ENCODE peak calls at places on chromosome 5, in ten cellular contexts. A is body of pancreas; H is activated CD4-positive, alpha-beta T cell treated with anti-CD3 and anti-CD28 coated beads for 48 hours; F is stimulated activated CD8-positive, alpha-beta memory T cell treated with anti-CD3 and anti-CD28 coated beads, Interleukin-4, amount 100 ng/mL, for 1 hour; Q is foreskin fibroblast; N is NCI-H1417; V is AG04450; J is H9; T is bronchial epithelial cell; E is RWPE1. G is an unnamed sample.
A peak's percentile ranks its signal among the peaks of the same experiment; 100 is the strongest.

GRCh38 chr5:56585973-56586740 is 229.2 kb upstream of the MAP3K1 start:
- DNase-seq in A (peak; percentile 20), H (no peak), F (no peak), Q (peak; percentile 40), N (no peak), V (no peak), J (no peak), T (no peak), E (no peak), G (no peak)

GRCh38 chr5:100777680-100778281 is 125.3 kb downstream of the ST8SIA4 start:
- DNase-seq in A (no peak), H (peak; percentile 27), F (no peak), Q (peak; percentile 85), N (no peak), V (peak; percentile 58), J (no peak), T (peak; percentile 80), E (peak; percentile 66), G (peak; percentile 31)

GRCh38 chr5:111070272-111071134 is 1.0 kb upstream of the TSLP start:
- DNase-seq in A (peak; percentile 15), H (peak; percentile 69), F (no peak), Q (peak; percentile 75), N (no peak), V (no peak), J (peak; percentile 70), T (no peak), E (no peak), G (no peak)

GRCh38 chr5:149228610-149229297 is 42.9 kb upstream of the AFAP1L1 start:
- DNase-seq in A (peak; percentile 48), H (no peak), F (no peak), Q (peak; percentile 94), N (peak; percentile 6), V (peak; percentile 82), J (peak; percentile 46), T (peak; percentile 81), E (peak; percentile 90), G (peak; percentile 48)

GRCh38 chr5:155729684-155730059 is 597.3 kb upstream of the SGCD start:
- DNase-seq in A (no peak), H (no peak), F (no peak), Q (no peak), N (peak; percentile 37), V (no peak), J (peak; percentile 39), T (no peak), E (no peak), G (no peak)

GRCh38 chr5:65459995-65460394 is 21.7 kb downstream of the ADAMTS6 start:
- DNase-seq in A (no peak), H (no peak), F (no peak), Q (no peak), N (no peak), V (no peak), J (no peak), T (no peak), E (no peak), G (no peak)

GRCh38 chr5:114360816-114361723 is 800 bp upstream of the KCNN2 start:
- DNase-seq in A (peak; percentile 57), H (peak; percentile 8), F (no peak), Q (peak; percentile 54), N (peak; percentile 58), V (no peak), J (peak; percentile 92), T (no peak), E (peak; percentile 11), G (no peak)

GRCh38 chr5:103411721-103412120 is 150.9 kb downstream of the NUDT12 start:
- DNase-seq in A (no peak), H (no peak), F (no peak), Q (no peak), N (no peak), V (no peak), J (no peak), T (no peak), E (no peak), G (no peak)

GRCh38 chr5:15391648-15392392 is 108.2 kb upstream of the FBXL7 start:
- DNase-seq in A (no peak), H (no peak), F (no peak), Q (no peak), N (no peak), V (no peak), J (no peak), T (no peak), E (no peak), G (no peak)

G was measured in epithelial cell of prostate.